ENCODE peak calls at places on chromosomes 7 and 10, in six cellular contexts. N is CD8-positive, alpha-beta T cell; L is mesendoderm; F is colonic mucosa; Q is brain microvascular endothelial cell; U is fibroblast of lung. V is an unnamed sample.
A peak's percentile ranks its signal among the peaks of the same experiment; 100 is the strongest.

GRCh38 chr7:150594817-150595216 is 27.6 kb downstream of the GIMAP4 start:
- DNase-seq in N (no peak), L (no peak), F (no peak), Q (no peak), U (no peak), V (no peak)

GRCh38 chr7:960269-960871 is 5.9 kb upstream of the ADAP1 start:
- DNase-seq in N (no peak), L (no peak), F (no peak), Q (no peak), U (no peak), V (no peak)

GRCh38 chr10:124671486-124672075 is 72.6 kb downstream of the FAM53B start:
- DNase-seq in N (no peak), L (peak; percentile 87), F (no peak), Q (no peak), U (peak; percentile 27), V (no peak)

GRCh38 chr7:11835260-11835659 is 3.3 kb upstream of the THSD7A start:
- DNase-seq in N (no peak), L (peak; percentile 26), F (no peak), Q (no peak), U (no peak), V (no peak)

GRCh38 chr7:30770936-30771858 is at the start of gene MINDY4:
- DNase-seq in N (peak; percentile 60), L (peak; percentile 90), F (peak; percentile 83), Q (peak; percentile 40), U (peak; percentile 85), V (peak; percentile 46)

GRCh38 chr10:63208981-63209380 is 75.9 kb downstream of the NRBF2 start:
- DNase-seq in N (no peak), L (peak; percentile 57), F (no peak), Q (peak; percentile 66), U (peak; percentile 72), V (no peak)

GRCh38 chr7:99559276-99559915 is 954 bp downstream of the ZNF655 start:
- DNase-seq in N (no peak), L (peak; percentile 21), F (no peak), Q (no peak), U (peak; percentile 50), V (no peak)

GRCh38 chr10:73439055-73439454 is 5.7 kb upstream of the MSS51 start:
- DNase-seq in N (no peak), L (no peak), F (no peak), Q (no peak), U (peak; percentile 36), V (peak; percentile 11)

GRCh38 chr10:32893431-32893830 is 64.6 kb downstream of the ITGB1 start:
- DNase-seq in N (no peak), L (peak; percentile 86), F (no peak), Q (no peak), U (no peak), V (no peak)

GRCh38 chr10:35097510-35097909 is 7.4 kb upstream of the CUL2 start:
- DNase-seq in N (no peak), L (no peak), F (no peak), Q (no peak), U (no peak), V (no peak)

GRCh38 chr7:155394413-155394812 is 63.5 kb upstream of the EN2 start:
- DNase-seq in N (no peak), L (no peak), F (no peak), Q (no peak), U (no peak), V (no peak)

GRCh38 chr10:71985542-71986250 is 21.5 kb downstream of the CHST3 start:
- DNase-seq in N (no peak), L (no peak), F (no peak), Q (peak; percentile 69), U (peak; percentile 76), V (no peak)

GRCh38 chr10:69160809-69161225 is 19.2 kb upstream of the SUPV3L1 start:
- DNase-seq in N (no peak), L (no peak), F (no peak), Q (peak; percentile 41), U (peak; percentile 39), V (no peak)

GRCh38 chr10:47264797-47265281 is 35.2 kb upstream of the GDF10 start:
- DNase-seq in N (peak; percentile 68), L (peak; percentile 14), F (no peak), Q (no peak), U (no peak), V (no peak)

GRCh38 chr7:73822319-73823173 is 8.2 kb upstream of the CLDN4 start:
- DNase-seq in N (no peak), L (peak; percentile 57), F (peak; percentile 95), Q (peak; percentile 92), U (peak; percentile 95), V (peak; percentile 54)

GRCh38 chr7:116984917-116985316 is 31.6 kb downstream of the ST7 start:
- DNase-seq in N (no peak), L (peak; percentile 27), F (no peak), Q (no peak), U (peak; percentile 22), V (no peak)

GRCh38 chr10:7773845-7774801 is 13.7 kb downstream of the KIN start:
- DNase-seq in N (no peak), L (no peak), F (peak; percentile 64), Q (no peak), U (no peak), V (no peak)

GRCh38 chr10:113576853-113577252 is 24.0 kb downstream of the HABP2 start:
- DNase-seq in N (no peak), L (peak; percentile 41), F (no peak), Q (peak; percentile 14), U (peak; percentile 21), V (no peak)

GRCh38 chr7:104040666-104041065 is 51.2 kb upstream of the RELN start:
- DNase-seq in N (no peak), L (peak; percentile 61), F (no peak), Q (no peak), U (no peak), V (no peak)

GRCh38 chr7:155167706-155168365 is 97.7 kb downstream of the HTR5A start:
- DNase-seq in N (no peak), L (no peak), F (no peak), Q (no peak), U (no peak), V (no peak)

DNA sequence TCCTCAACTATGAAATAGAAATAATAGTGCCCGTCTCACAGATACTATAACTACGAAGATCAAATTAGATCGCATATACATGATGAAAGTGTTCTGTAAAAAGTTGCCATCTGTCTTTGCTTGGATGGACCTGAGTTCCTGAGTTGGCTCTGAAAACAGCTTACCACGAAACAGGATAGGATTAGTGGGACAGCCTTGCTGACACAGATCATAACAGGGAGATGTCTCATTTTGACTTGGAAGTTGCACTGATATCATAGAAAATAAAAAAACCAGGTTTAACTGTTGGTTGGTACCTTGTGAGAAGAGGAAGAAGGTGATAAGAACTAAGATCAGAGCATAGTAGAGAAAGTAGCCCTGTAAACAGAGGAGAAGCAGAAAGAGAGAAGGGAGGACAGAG is 79.3 kb upstream of the AGBL3 start:
- DNase-seq in N (no peak), L (no peak), F (no peak), Q (no peak), U (no peak), V (no peak)
- H3K27ac ChIP-seq in N (no peak overlapping the region), L (no peak overlapping the region), F (peak overlapping the region; percentile 30), Q (no peak overlapping the region), U (no peak overlapping the region), V (no peak overlapping the region)

DNA sequence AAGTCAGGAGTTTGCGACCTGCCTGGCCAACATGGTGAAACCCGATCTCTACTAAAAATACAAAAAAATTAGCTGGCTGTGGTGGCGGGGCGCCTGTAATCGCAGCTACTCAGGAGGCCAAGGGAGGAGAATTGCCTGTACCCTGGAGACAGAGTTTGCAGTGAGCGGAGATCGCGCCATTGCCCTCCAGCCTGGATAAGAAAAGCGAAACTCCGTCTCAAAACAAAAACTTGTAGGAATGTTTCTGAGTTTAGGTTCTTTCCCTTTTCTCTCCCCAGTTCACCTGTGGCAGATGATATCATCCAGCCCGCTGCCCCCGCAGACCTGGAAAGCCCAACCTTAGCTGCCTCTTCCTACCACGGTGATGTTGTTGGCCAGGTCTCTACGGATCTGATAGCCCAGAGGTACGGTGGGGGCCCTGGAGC is 138.8 kb upstream of the BTBD16 start:
- DNase-seq in N (no peak), L (peak; percentile 82), F (no peak), Q (no peak), U (no peak), V (no peak)
- H3K27ac ChIP-seq in N (no peak overlapping the region), L (no peak overlapping the region), F (no peak overlapping the region), Q (no peak overlapping the region), U (no peak overlapping the region), V (no peak overlapping the region)

DNA sequence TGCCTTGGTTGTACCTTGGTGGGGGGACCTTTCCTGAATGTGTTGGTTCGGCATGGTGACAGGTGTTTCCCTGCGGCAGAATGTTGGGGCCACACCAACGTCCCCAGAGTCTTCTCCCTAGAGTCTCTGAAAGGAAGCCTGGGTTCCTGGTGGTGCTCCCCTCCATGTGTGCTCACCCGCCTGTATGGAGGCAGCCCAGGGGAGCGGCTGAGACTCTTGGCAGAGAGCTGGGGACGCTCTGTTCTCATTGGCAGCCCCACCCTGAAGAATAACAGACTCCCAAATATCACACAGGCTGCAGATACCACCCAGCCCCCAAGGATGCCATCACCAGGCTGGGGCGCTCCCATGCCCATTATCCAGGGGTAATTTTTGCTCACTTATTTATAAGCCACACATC is 34.8 kb downstream of the CHST12 start:
- DNase-seq in N (no peak), L (no peak), F (no peak), Q (no peak), U (no peak), V (no peak)
- H3K27ac ChIP-seq in N (no peak overlapping the region), L (no peak overlapping the region), F (no peak overlapping the region), Q (no peak overlapping the region), U (no peak overlapping the region), V (no peak overlapping the region)

DNA sequence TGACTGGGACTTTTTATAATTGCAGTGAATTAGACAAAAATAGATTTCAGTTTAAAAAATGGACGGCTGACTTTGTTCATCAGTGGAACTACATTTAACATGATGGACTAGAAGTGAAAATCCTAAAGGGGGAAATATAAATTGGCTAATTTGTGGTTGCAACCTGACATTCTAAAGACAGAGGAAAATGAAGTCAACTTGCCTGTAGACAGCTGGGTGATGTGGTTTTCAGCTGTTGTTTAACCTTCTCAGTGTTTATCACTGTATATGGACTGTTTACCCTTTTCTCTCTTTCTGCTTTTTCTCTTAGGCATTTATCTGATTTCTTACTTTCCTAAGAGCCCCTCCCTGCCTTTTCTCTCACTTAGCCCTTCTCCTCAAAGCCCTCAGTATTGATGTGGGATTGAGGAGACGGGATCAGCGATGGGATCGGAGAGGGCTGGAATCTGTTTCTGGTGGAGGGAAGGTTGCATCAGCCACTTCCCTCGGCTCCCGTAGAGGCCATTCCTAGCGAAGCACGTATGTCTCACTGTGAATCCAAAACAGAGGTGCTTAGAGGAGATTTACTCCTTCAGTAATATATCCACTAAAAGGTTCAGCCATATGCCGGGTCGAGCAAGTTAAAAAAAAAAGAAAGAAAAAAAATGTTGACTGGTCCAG is 109.0 kb upstream of the KLF6 start:
- DNase-seq in N (no peak), L (peak; percentile 60), F (no peak), Q (no peak), U (no peak), V (no peak)
- H3K27ac ChIP-seq in N (no peak overlapping the region), L (no peak overlapping the region), F (no peak overlapping the region), Q (peak overlapping the region; percentile 80), U (no peak overlapping the region), V (peak overlapping the region; percentile 58)

GRCh38 chr10:24383681-24384106 is 174.8 kb downstream of the KIAA1217 start:
- DNase-seq in N (no peak), L (peak; percentile 94), F (peak; percentile 91), Q (peak; percentile 99), U (peak; percentile 99), V (peak; percentile 95)
- H3K27ac ChIP-seq in N (no peak overlapping the region), L (peak overlapping the region; percentile 83), F (peak overlapping the region; percentile 18), Q (peak overlapping the region; percentile 92), U (no peak overlapping the region), V (peak overlapping the region; percentile 83)